ENCODE peak calls at places on chromosomes 5 and 9, in four cellular contexts. P is AG04450, J is A549, V is GM23248. L is an unnamed sample.

GRCh38 chr9:69190086-69190865 is 16.2 kb downstream of the TJP2 start:
- DNase-seq in V (no peak), J (no peak), P (no peak), L (no peak)

GRCh38 chr9:5787220-5787619 is 45.7 kb downstream of the ERMP1 start:
- DNase-seq in V (no peak), J (no peak), P (no peak), L (no peak)

GRCh38 chr9:35984021-35984420 is 26.1 kb upstream of the OR2S2 start:
- DNase-seq in P (no peak), V (no peak), J (no peak), L (no peak)

GRCh38 chr5:31393126-31393525 is 138.8 kb downstream of the DROSHA start:
- DNase-seq in J (no peak), P (no peak), V (no peak), L (no peak)

GRCh38 chr5:97629281-97629680 is 446.2 kb upstream of the RIOK2 start:
- DNase-seq in V (peak), J (no peak), P (peak), L (no peak)

GRCh38 chr9:2241461-2241874 is 226.3 kb downstream of the SMARCA2 start:
- DNase-seq in J (peak), V (peak), P (peak), L (no peak)

GRCh38 chr9:115442054-115442453 is 324.1 kb upstream of the TNC start:
- DNase-seq in J (no peak), V (peak), P (peak), L (no peak)

GRCh38 chr9:131454028-131454427 is 48.7 kb upstream of the POMT1 start:
- DNase-seq in P (no peak), J (no peak), V (no peak), L (no peak)

GRCh38 chr9:132090771-132091170 is 11.1 kb upstream of the MED27 start:
- DNase-seq in P (no peak), V (peak), J (no peak), L (peak)

GRCh38 chr9:129561594-129562281 is 59.2 kb downstream of the C9orf50 start:
- DNase-seq in P (no peak), J (no peak), V (no peak), L (no peak)

GRCh38 chr5:150778517-150779396 is at the start of gene SMIM3:
- DNase-seq in J (peak), P (no peak), V (peak), L (no peak)

GRCh38 chr9:116842658-116843057 is 155.6 kb downstream of the TRIM32 start:
- DNase-seq in J (no peak), P (no peak), V (no peak), L (no peak)

GRCh38 chr9:110601098-110601497 is 21.6 kb upstream of the SVEP1 start:
- DNase-seq in V (no peak), P (no peak), J (no peak), L (no peak)

GRCh38 chr9:136720251-136720886 is 8.0 kb downstream of the DIPK1B start:
- DNase-seq in P (no peak), J (no peak), V (peak), L (no peak)

DNA sequence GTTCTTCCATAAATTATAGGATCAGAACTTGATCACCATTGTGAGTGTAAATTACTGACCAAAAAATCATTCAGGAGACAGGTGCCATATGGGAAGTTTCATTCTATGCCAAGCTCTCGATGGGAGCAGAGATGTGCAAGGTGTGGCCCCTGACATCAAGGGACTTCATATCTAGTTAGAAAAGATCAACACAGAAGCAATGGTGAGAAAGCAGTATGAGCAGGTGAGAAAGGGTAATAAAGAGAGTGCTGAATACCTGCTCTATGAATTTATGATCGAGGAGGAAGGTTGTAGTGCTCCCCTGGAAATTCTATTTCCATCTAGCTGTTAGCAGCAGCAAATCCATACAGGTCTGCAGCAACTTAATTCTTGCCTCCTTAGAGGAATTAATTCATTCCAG is 181.9 kb downstream of the SAXO1 start:
- DNase-seq in V (no peak), J (no peak), P (no peak), L (no peak)
- H3K27ac ChIP-seq in V (no peak), J (no peak), P (no peak), L (no peak)

GRCh38 chr5:128470663-128471062 is 67.4 kb downstream of the FBN2 start:
- DNase-seq in P (no peak), J (no peak), V (peak), L (no peak)
- H3K27ac ChIP-seq in P (no peak), J (no peak), V (no peak), L (no peak)

GRCh38 chr9:134158242-134158641 is 6.1 kb downstream of the RNU6ATAC start:
- DNase-seq in J (no peak), V (no peak), P (no peak), L (no peak)

GRCh38 chr9:134159566-134160245 is 4.7 kb downstream of the RNU6ATAC start:
- DNase-seq in J (no peak), P (no peak), V (no peak), L (no peak)

GRCh38 chr9:134157378-134157885 is 6.9 kb downstream of the RNU6ATAC start:
- DNase-seq in V (no peak), P (no peak), J (no peak), L (no peak)

GRCh38 chr9:134156564-134157377 is 7.6 kb downstream of the RNU6ATAC start:
- DNase-seq in P (no peak), V (no peak), J (no peak), L (no peak)

DNA sequence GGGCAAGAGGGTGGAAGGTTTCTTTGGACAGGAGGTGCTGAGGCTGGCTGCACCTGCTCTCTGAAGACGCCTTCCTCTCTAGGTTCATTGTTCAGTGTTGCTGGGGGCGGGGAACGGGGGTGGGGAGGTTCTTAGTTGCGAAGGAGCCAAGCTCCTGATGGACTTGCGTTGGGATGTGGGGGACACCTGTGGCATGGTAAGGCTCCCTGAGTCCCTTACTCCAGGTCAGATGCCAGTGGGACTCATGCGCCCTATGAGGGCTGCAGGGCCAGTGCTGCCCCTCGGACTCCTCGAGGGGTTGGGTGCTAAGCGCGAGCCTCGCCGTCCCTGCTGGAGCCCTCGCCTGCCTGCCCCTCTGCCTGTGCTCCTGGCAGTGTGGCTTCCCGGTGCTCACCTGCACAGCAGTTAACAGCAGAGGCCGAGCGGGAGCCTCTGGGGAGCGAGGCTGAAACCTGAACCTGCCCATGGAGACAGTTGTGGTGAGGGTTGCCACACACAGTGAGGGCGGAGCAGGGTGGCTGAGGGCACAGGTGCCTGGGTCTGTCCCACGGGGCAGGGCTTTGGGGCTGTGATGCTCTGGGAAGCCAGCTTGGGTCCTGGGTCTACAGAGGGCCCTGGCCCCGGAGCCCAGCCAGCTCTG is 5.5 kb downstream of the RNU6ATAC start:
- DNase-seq in J (no peak), V (no peak), P (no peak), L (no peak)
- H3K27ac ChIP-seq in J (no peak), V (no peak), P (no peak), L (no peak)

GRCh38 chr9:92804727-92805126 is 40.1 kb upstream of the BICD2 start:
- DNase-seq in V (no peak), P (no peak), J (no peak), L (no peak)

GRCh38 chr9:92807757-92808725 is 43.4 kb upstream of the BICD2 start:
- DNase-seq in P (no peak), J (no peak), V (peak), L (no peak)

GRCh38 chr9:92808726-92809451 is 44.3 kb upstream of the BICD2 start:
- DNase-seq in P (peak), J (peak), V (peak), L (no peak)

GRCh38 chr9:92807031-92807756 is 42.6 kb upstream of the BICD2 start:
- DNase-seq in P (no peak), J (no peak), V (no peak), L (no peak)
- H3K27ac ChIP-seq in P (no peak), J (no peak), V (no peak), L (no peak)